ENCODE peak calls at places on chromosome 15, in six cellular contexts. Z is brain microvascular endothelial cell; L is activated CD8-positive, alpha-beta T cell treated with anti-CD3 and anti-CD28 coated beads, Interleukin-2, amount 10 ng/mL, durations not matched to agents 7 days and 5 days; J is EL; A is dermis microvascular lymphatic vessel endothelial cell; D is kidney epithelial cell. G is an unnamed sample.

GRCh38 chr15:90794538-90794937 is 73.8 kb upstream of the FURIN start:
- DNase-seq in Z (no peak), L (no peak), J (no peak), A (no peak), D (no peak), G (no peak)

GRCh38 chr15:48077785-48078184 is 43.0 kb upstream of the SLC24A5 start:
- DNase-seq in Z (no peak), L (no peak), J (no peak), A (no peak), D (no peak), G (no peak)

GRCh38 chr15:28127036-28127435 is 27.9 kb upstream of the OCA2 start:
- DNase-seq in Z (no peak), L (no peak), J (no peak), A (no peak), D (no peak), G (no peak)

GRCh38 chr15:86660012-86660411 is 580.3 kb downstream of the AGBL1 start:
- DNase-seq in Z (no peak), L (no peak), J (no peak), A (no peak), D (no peak), G (no peak)

GRCh38 chr15:91917991-91918390 is 64.5 kb downstream of the SLCO3A1 start:
- DNase-seq in Z (no peak), L (no peak), J (no peak), A (no peak), D (no peak), G (no peak)

GRCh38 chr15:68643216-68643830 is 64.5 kb downstream of the CORO2B start:
- DNase-seq in Z (no peak), L (no peak), J (no peak), A (no peak), D (no peak), G (no peak)

GRCh38 chr15:61157933-61158332 is 71.2 kb downstream of the RORA start:
- DNase-seq in Z (no peak), L (no peak), J (no peak), A (no peak), D (no peak), G (no peak)

GRCh38 chr15:63094495-63094931 is 27.1 kb upstream of the LACTB start:
- DNase-seq in Z (peak), L (no peak), J (peak), A (no peak), D (no peak), G (no peak)

GRCh38 chr15:76929011-76929760 is 2.4 kb upstream of the RCN2 start:
- DNase-seq in Z (no peak), L (no peak), J (no peak), A (no peak), D (no peak), G (no peak)

GRCh38 chr15:72588096-72588495 is 66.4 kb upstream of the GOLGA6B start:
- DNase-seq in Z (no peak), L (no peak), J (no peak), A (no peak), D (no peak), G (no peak)

GRCh38 chr15:28942046-28942445 is 56.3 kb downstream of the APBA2 start:
- DNase-seq in Z (no peak), L (peak), J (no peak), A (no peak), D (no peak), G (no peak)

GRCh38 chr15:71092056-71092600 is 23.1 kb upstream of the THSD4 start:
- DNase-seq in Z (no peak), L (no peak), J (no peak), A (no peak), D (no peak), G (no peak)

GRCh38 chr15:95741830-95742229 is 588.7 kb upstream of the NR2F2 start:
- DNase-seq in Z (no peak), L (no peak), J (no peak), A (no peak), D (no peak), G (no peak)

GRCh38 chr15:63054985-63055384 is 12.4 kb downstream of the TPM1 start:
- DNase-seq in Z (no peak), L (no peak), J (no peak), A (no peak), D (no peak), G (no peak)

GRCh38 chr15:82647835-82648256 is 683 bp upstream of the CPEB1 start:
- DNase-seq in Z (no peak), L (peak), J (no peak), A (no peak), D (no peak), G (no peak)

GRCh38 chr15:52462806-52463360 is 65.8 kb downstream of the MYO5A start:
- DNase-seq in Z (no peak), L (no peak), J (no peak), A (no peak), D (no peak), G (no peak)

GRCh38 chr15:44011238-44011873 is 183.7 kb downstream of the FRMD5 start:
- DNase-seq in Z (no peak), L (no peak), J (no peak), A (no peak), D (no peak), G (no peak)

GRCh38 chr15:59256538-59256937 is 49.9 kb downstream of the LDHAL6B start:
- DNase-seq in Z (no peak), L (no peak), J (no peak), A (no peak), D (no peak), G (no peak)

G was measured in anterior cingulate cortex.